ENCODE peak calls at places on chromosomes 13 and 19, in six cellular contexts. B, D, J, N, X and Z are unnamed samples.

GRCh38 chr13:21010621-21011020 is 50.8 kb downstream of the LATS2 start:
- DNase-seq in D (no peak), B (no peak), J (no peak), N (no peak), X (peak; percentile 1), Z (no peak)

GRCh38 chr19:6425732-6426686 is 1.4 kb upstream of the KHSRP start:
- DNase-seq in B (no peak), N (no peak), D (no peak), J (peak; percentile 6), X (peak; percentile 53), Z (no peak)

GRCh38 chr13:79398915-79399314 is 7.1 kb downstream of the RBM26 start:
- DNase-seq in N (no peak), D (no peak), J (no peak), X (no peak), B (no peak), Z (no peak)

GRCh38 chr19:7681336-7682174 is 922 bp downstream of the TRAPPC5 start:
- DNase-seq in N (peak; percentile 67), J (peak; percentile 47), B (peak; percentile 84), X (peak; percentile 67), D (peak; percentile 65), Z (peak; percentile 87)

GRCh38 chr19:18496980-18497256 is 25.0 kb downstream of the ELL start:
- DNase-seq in J (no peak), X (no peak), N (no peak), B (no peak), D (no peak), Z (no peak)

GRCh38 chr13:110925023-110925608 is 10.2 kb upstream of the ANKRD10 start:
- DNase-seq in J (no peak), B (peak; percentile 22), N (no peak), X (no peak), D (no peak), Z (no peak)

GRCh38 chr19:50486823-50487515 is 10.3 kb upstream of the GARIN5A start:
- DNase-seq in B (peak; percentile 44), J (no peak), D (no peak), X (no peak), N (no peak), Z (no peak)

GRCh38 chr19:47075941-47076340 is 27.5 kb upstream of the TMEM160 start:
- DNase-seq in X (no peak), B (no peak), J (no peak), N (no peak), D (no peak), Z (no peak)

GRCh38 chr13:25394661-25395060 is 22.9 kb downstream of the ATP8A2 start:
- DNase-seq in B (no peak), N (no peak), X (no peak), J (no peak), D (no peak), Z (no peak)

GRCh38 chr19:1173160-1173844 is 766 bp downstream of the SBNO2 start:
- DNase-seq in D (peak; percentile 33), N (no peak), X (peak; percentile 65), B (no peak), J (peak; percentile 13), Z (peak; percentile 73)

GRCh38 chr13:102580552-102581169 is 16.1 kb upstream of the TPP2 start:
- DNase-seq in J (peak; percentile 73), B (peak; percentile 81), X (no peak), N (peak; percentile 65), D (no peak), Z (no peak)

GRCh38 chr13:34208326-34208725 is 390.4 kb downstream of the RFC3 start:
- DNase-seq in N (no peak), J (no peak), D (no peak), X (no peak), B (peak; percentile 29), Z (no peak)